ENCODE peak calls at places on chromosomes 13 and 19, in four cellular contexts. One of them, this sample, is unnamed.

GRCh38 chr13:40013554-40013953 is 358.1 kb downstream of the COG6 start:
- DNase-seq in heart right ventricle: no peak
- DNase-seq in adrenal gland: no peak
- DNase-seq in mammary epithelial cell: no peak
- DNase-seq in this sample: no peak

GRCh38 chr13:73618275-73618865 is 515.8 kb downstream of the KLF12 start:
- DNase-seq in mammary epithelial cell: no peak
- DNase-seq in adrenal gland: no peak
- DNase-seq in heart right ventricle: no peak
- DNase-seq in this sample: no peak

GRCh38 chr19:7109678-7110289 is 40.3 kb downstream of the ZNF557 start:
- DNase-seq in mammary epithelial cell: no peak
- DNase-seq in heart right ventricle: no peak
- DNase-seq in adrenal gland: no peak
- DNase-seq in this sample: no peak

GRCh38 chr13:26819067-26819466 is 58.5 kb upstream of the GPR12 start:
- DNase-seq in adrenal gland: no peak
- DNase-seq in heart right ventricle: no peak
- DNase-seq in mammary epithelial cell: no peak
- DNase-seq in this sample: no peak

GRCh38 chr19:45569619-45570421 is 14.8 kb downstream of the OPA3 start:
- DNase-seq in heart right ventricle: peak; percentile 73
- DNase-seq in adrenal gland: peak; percentile 71
- DNase-seq in mammary epithelial cell: no peak
- DNase-seq in this sample: peak; percentile 44

GRCh38 chr19:7083076-7083956 is 13.8 kb downstream of the ZNF557 start:
- DNase-seq in heart right ventricle: no peak
- DNase-seq in adrenal gland: no peak
- DNase-seq in mammary epithelial cell: peak; percentile 16
- DNase-seq in this sample: no peak

GRCh38 chr19:49533551-49534488 is 6.0 kb downstream of the RCN3 start:
- DNase-seq in mammary epithelial cell: peak; percentile 67
- DNase-seq in adrenal gland: peak; percentile 77
- DNase-seq in heart right ventricle: peak; percentile 82
- DNase-seq in this sample: peak; percentile 72

GRCh38 chr19:17555929-17556813 is 722 bp downstream of the COLGALT1 start:
- DNase-seq in heart right ventricle: peak; percentile 75
- DNase-seq in mammary epithelial cell: peak; percentile 30
- DNase-seq in adrenal gland: peak; percentile 53
- DNase-seq in this sample: peak; percentile 37

GRCh38 chr13:88754141-88754540 is 1083.0 kb downstream of the SLITRK5 start:
- DNase-seq in adrenal gland: no peak
- DNase-seq in heart right ventricle: no peak
- DNase-seq in mammary epithelial cell: no peak
- DNase-seq in this sample: no peak

GRCh38 chr19:16737909-16738308 is 18.3 kb downstream of the NWD1 start:
- DNase-seq in adrenal gland: no peak
- DNase-seq in mammary epithelial cell: no peak
- DNase-seq in heart right ventricle: no peak
- DNase-seq in this sample: no peak

GRCh38 chr13:35472308-35473008 is 4.0 kb downstream of the MAB21L1 start:
- DNase-seq in mammary epithelial cell: no peak
- DNase-seq in heart right ventricle: no peak
- DNase-seq in adrenal gland: no peak
- DNase-seq in this sample: no peak

GRCh38 chr19:789473-790052 is 7.7 kb upstream of the PTBP1 start:
- DNase-seq in adrenal gland: no peak
- DNase-seq in mammary epithelial cell: no peak
- DNase-seq in heart right ventricle: peak; percentile 64
- DNase-seq in this sample: no peak

GRCh38 chr13:49097374-49097773 is 121.7 kb downstream of the FNDC3A start:
- DNase-seq in adrenal gland: no peak
- DNase-seq in heart right ventricle: no peak
- DNase-seq in mammary epithelial cell: peak; percentile 95
- DNase-seq in this sample: no peak

GRCh38 chr19:17946965-17947784 is 14.4 kb downstream of the CCDC124 start:
- DNase-seq in adrenal gland: peak; percentile 25
- DNase-seq in mammary epithelial cell: no peak
- DNase-seq in heart right ventricle: no peak
- DNase-seq in this sample: no peak

GRCh38 chr19:5290336-5291262 is 50.0 kb downstream of the PTPRS start:
- DNase-seq in adrenal gland: no peak
- DNase-seq in heart right ventricle: no peak
- DNase-seq in mammary epithelial cell: no peak
- DNase-seq in this sample: peak; percentile 77

GRCh38 chr13:45575830-45576180 is 39.7 kb downstream of the ERICH6B start:
- DNase-seq in heart right ventricle: no peak
- DNase-seq in mammary epithelial cell: no peak
- DNase-seq in adrenal gland: no peak
- DNase-seq in this sample: no peak

GRCh38 chr19:15421726-15422260 is 3.0 kb upstream of the AKAP8L start:
- DNase-seq in mammary epithelial cell: no peak
- DNase-seq in heart right ventricle: peak; percentile 68
- DNase-seq in adrenal gland: no peak
- DNase-seq in this sample: peak; percentile 86

GRCh38 chr13:109297628-109298027 is 488.8 kb downstream of the IRS2 start:
- DNase-seq in adrenal gland: no peak
- DNase-seq in mammary epithelial cell: peak; percentile 77
- DNase-seq in heart right ventricle: no peak
- DNase-seq in this sample: no peak

GRCh38 chr19:35327642-35328041 is 1.3 kb upstream of the CD22 start:
- DNase-seq in heart right ventricle: no peak
- DNase-seq in mammary epithelial cell: no peak
- DNase-seq in adrenal gland: no peak
- DNase-seq in this sample: no peak

GRCh38 chr13:40187324-40187795 is 479.1 kb downstream of the FOXO1 start:
- DNase-seq in mammary epithelial cell: no peak
- DNase-seq in adrenal gland: no peak
- DNase-seq in heart right ventricle: no peak
- DNase-seq in this sample: no peak

GRCh38 chr19:17829855-17830566 is 8.7 kb upstream of the INSL3 start:
- DNase-seq in adrenal gland: peak; percentile 36
- DNase-seq in mammary epithelial cell: no peak
- DNase-seq in heart right ventricle: no peak
- DNase-seq in this sample: peak; percentile 72

GRCh38 chr13:76829572-76830327 is 56.5 kb downstream of the KCTD12 start:
- DNase-seq in heart right ventricle: no peak
- DNase-seq in adrenal gland: no peak
- DNase-seq in mammary epithelial cell: no peak
- DNase-seq in this sample: no peak

GRCh38 chr19:37961198-37961597 is 54.2 kb downstream of the SIPA1L3 start:
- DNase-seq in adrenal gland: no peak
- DNase-seq in mammary epithelial cell: no peak
- DNase-seq in heart right ventricle: no peak
- DNase-seq in this sample: no peak

GRCh38 chr19:28956421-28956820 is 256.5 kb downstream of the UQCRFS1 start:
- DNase-seq in heart right ventricle: no peak
- DNase-seq in adrenal gland: no peak
- DNase-seq in mammary epithelial cell: no peak
- DNase-seq in this sample: no peak

GRCh38 chr13:42066542-42066941 is 18.1 kb downstream of the DGKH start:
- DNase-seq in adrenal gland: no peak
- DNase-seq in mammary epithelial cell: no peak
- DNase-seq in heart right ventricle: no peak
- DNase-seq in this sample: no peak

GRCh38 chr19:3821857-3822364 is 35.7 kb upstream of the MATK start:
- DNase-seq in mammary epithelial cell: no peak
- DNase-seq in adrenal gland: peak; percentile 49
- DNase-seq in heart right ventricle: peak; percentile 76
- DNase-seq in this sample: peak; percentile 70

GRCh38 chr19:44072543-44073401 is 813 bp downstream of the ZNF284 start:
- DNase-seq in adrenal gland: no peak
- DNase-seq in mammary epithelial cell: peak; percentile 5
- DNase-seq in heart right ventricle: no peak
- DNase-seq in this sample: no peak

GRCh38 chr19:18650048-18650435 is 13.2 kb downstream of the KLHL26 start:
- DNase-seq in mammary epithelial cell: no peak
- DNase-seq in heart right ventricle: peak; percentile 63
- DNase-seq in adrenal gland: no peak
- DNase-seq in this sample: no peak

GRCh38 chr13:100464006-100464405 is 124.6 kb downstream of the GGACT start:
- DNase-seq in mammary epithelial cell: no peak
- DNase-seq in heart right ventricle: no peak
- DNase-seq in adrenal gland: no peak
- DNase-seq in this sample: no peak

GRCh38 chr19:16943942-16944625 is 55.3 kb downstream of the F2RL3 start:
- DNase-seq in heart right ventricle: no peak
- DNase-seq in mammary epithelial cell: no peak
- DNase-seq in adrenal gland: no peak
- DNase-seq in this sample: no peak

GRCh38 chr13:42272115-42272756 is at the start of gene AKAP11:
- DNase-seq in adrenal gland: peak; percentile 53
- DNase-seq in mammary epithelial cell: peak; percentile 50
- DNase-seq in heart right ventricle: peak; percentile 57
- DNase-seq in this sample: no peak

GRCh38 chr19:19538077-19538764 is at the start of gene CILP2:
- DNase-seq in adrenal gland: peak; percentile 37
- DNase-seq in mammary epithelial cell: no peak
- DNase-seq in heart right ventricle: peak; percentile 48
- DNase-seq in this sample: no peak

GRCh38 chr19:15971217-15971616 is 22.4 kb downstream of the OR10H4 start:
- DNase-seq in heart right ventricle: no peak
- DNase-seq in adrenal gland: no peak
- DNase-seq in mammary epithelial cell: no peak
- DNase-seq in this sample: no peak

GRCh38 chr13:79645569-79645968 is 164.6 kb downstream of the NDFIP2 start:
- DNase-seq in adrenal gland: no peak
- DNase-seq in mammary epithelial cell: no peak
- DNase-seq in heart right ventricle: no peak
- DNase-seq in this sample: no peak

GRCh38 chr13:89687066-89687465 is 1660.4 kb upstream of the MIR17HG start:
- DNase-seq in mammary epithelial cell: no peak
- DNase-seq in adrenal gland: no peak
- DNase-seq in heart right ventricle: no peak
- DNase-seq in this sample: no peak

GRCh38 chr13:39106216-39106995 is 68.2 kb downstream of the NHLRC3 start:
- DNase-seq in mammary epithelial cell: no peak
- DNase-seq in adrenal gland: no peak
- DNase-seq in heart right ventricle: no peak
- DNase-seq in this sample: peak; percentile 49

GRCh38 chr13:67080351-67080750 is 149.8 kb downstream of the PCDH9 start:
- DNase-seq in mammary epithelial cell: no peak
- DNase-seq in heart right ventricle: no peak
- DNase-seq in adrenal gland: no peak
- DNase-seq in this sample: no peak

GRCh38 chr19:1999856-2000515 is 15.5 kb downstream of the BTBD2 start:
- DNase-seq in heart right ventricle: no peak
- DNase-seq in mammary epithelial cell: no peak
- DNase-seq in adrenal gland: no peak
- DNase-seq in this sample: no peak

GRCh38 chr13:54965881-54966280 is 1937.3 kb downstream of the OLFM4 start:
- DNase-seq in mammary epithelial cell: no peak
- DNase-seq in adrenal gland: no peak
- DNase-seq in heart right ventricle: no peak
- DNase-seq in this sample: no peak

GRCh38 chr19:10718205-10719196 is 622 bp downstream of the DNM2 start:
- DNase-seq in heart right ventricle: peak; percentile 58
- DNase-seq in mammary epithelial cell: peak; percentile 31
- DNase-seq in adrenal gland: peak; percentile 41
- DNase-seq in this sample: no peak

GRCh38 chr19:10720607-10721125 is 2.8 kb downstream of the DNM2 start:
- DNase-seq in heart right ventricle: no peak
- DNase-seq in mammary epithelial cell: no peak
- DNase-seq in adrenal gland: no peak
- DNase-seq in this sample: no peak

GRCh38 chr19:10717356-10718204 is at the start of gene DNM2:
- DNase-seq in heart right ventricle: peak; percentile 98
- DNase-seq in mammary epithelial cell: peak; percentile 100
- DNase-seq in adrenal gland: peak; percentile 99
- DNase-seq in this sample: peak; percentile 97

GRCh38 chr19:10717054-10717355 is 874 bp upstream of the DNM2 start:
- DNase-seq in adrenal gland: no peak
- DNase-seq in heart right ventricle: no peak
- DNase-seq in mammary epithelial cell: no peak
- DNase-seq in this sample: no peak

DNA sequence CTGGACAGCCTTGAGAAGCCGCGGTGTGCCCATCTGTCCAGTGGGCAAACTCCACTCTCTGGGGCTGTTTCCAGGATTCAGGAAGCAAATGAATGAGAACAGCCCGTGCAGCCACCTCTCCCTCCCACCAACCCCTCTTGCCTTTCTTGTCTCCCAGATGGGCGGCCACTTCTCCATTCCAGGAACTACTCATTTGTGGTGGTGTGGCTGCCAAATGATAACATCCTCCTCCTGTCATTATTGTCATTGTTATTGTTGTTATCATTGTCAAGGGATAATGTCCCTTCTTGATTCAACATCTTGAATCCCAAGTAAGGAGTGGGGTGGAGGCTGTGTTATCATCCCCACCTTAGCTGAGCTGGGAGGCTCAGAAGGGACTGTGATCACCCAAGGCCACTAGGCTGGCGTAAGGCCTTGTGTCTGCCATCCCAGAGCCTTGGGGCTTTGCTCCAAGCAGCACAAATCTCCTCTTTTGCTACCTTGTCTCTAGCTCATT is 1.6 kb downstream of the DNM2 start:
- DNase-seq in adrenal gland: peak; percentile 53
- DNase-seq in heart right ventricle: no peak
- DNase-seq in mammary epithelial cell: no peak
- DNase-seq in this sample: no peak
- H3K27ac ChIP-seq in adrenal gland: peak overlapping the region; percentile 93
- H3K27ac ChIP-seq in heart right ventricle: peak overlapping the region; percentile 98
- H3K27ac ChIP-seq in mammary epithelial cell: no peak overlapping the region
- H3K27ac ChIP-seq in this sample: peak overlapping the region; percentile 55

GRCh38 chr13:78604782-78605611 is 1.6 kb upstream of the POU4F1 start:
- DNase-seq in adrenal gland: no peak
- DNase-seq in mammary epithelial cell: peak; percentile 36
- DNase-seq in heart right ventricle: no peak
- DNase-seq in this sample: no peak
- TF ChIP-seq CTCF in adrenal gland: no peak
- TF ChIP-seq CTCF in mammary epithelial cell: peak; percentile 18
- TF ChIP-seq CTCF in heart right ventricle: no peak
- TF ChIP-seq CTCF in this sample: no peak

GRCh38 chr19:55173186-55173716 is 6.8 kb upstream of the DNAAF3 start:
- DNase-seq in heart right ventricle: no peak
- DNase-seq in adrenal gland: no peak
- DNase-seq in mammary epithelial cell: no peak
- DNase-seq in this sample: no peak
- H3K27ac ChIP-seq in heart right ventricle: no peak overlapping the region
- H3K27ac ChIP-seq in adrenal gland: no peak overlapping the region
- H3K27ac ChIP-seq in mammary epithelial cell: no peak overlapping the region
- H3K27ac ChIP-seq in this sample: no peak overlapping the region

DNA sequence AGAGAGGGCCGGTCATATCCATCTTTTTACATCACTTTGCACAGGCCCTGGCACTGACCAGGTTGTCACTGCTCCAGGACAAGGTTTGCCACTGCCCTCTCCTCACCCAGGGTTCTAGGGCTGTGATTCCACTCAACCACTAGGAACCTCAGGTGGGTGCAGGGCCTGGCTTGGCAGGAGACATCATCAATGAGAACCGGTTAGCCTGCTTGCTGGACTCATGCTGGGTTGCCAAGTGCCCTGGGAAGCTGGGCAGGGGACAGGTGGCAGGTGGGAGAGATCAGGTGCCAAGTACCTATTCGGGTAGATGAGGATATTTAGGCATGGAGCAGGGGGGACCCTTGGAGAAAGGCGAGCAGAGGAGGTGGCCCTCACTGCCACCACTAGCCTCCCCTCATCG is 4.2 kb upstream of the CERS4 start:
- DNase-seq in mammary epithelial cell: no peak
- DNase-seq in adrenal gland: no peak
- DNase-seq in heart right ventricle: no peak
- DNase-seq in this sample: no peak
- TF ChIP-seq CTCF in mammary epithelial cell: no peak
- TF ChIP-seq CTCF in adrenal gland: no peak
- TF ChIP-seq CTCF in heart right ventricle: no peak
- TF ChIP-seq CTCF in this sample: no peak